ENCODE peak calls at places on chromosomes 16 and 17, in five cellular contexts. T, Y, Z, G and J are unnamed samples.

GRCh38 chr16:15907863-15908478 is 19.6 kb upstream of the CEP20 start:
- DNase-seq in T (no peak), Y (no peak), Z (no peak), G (peak; percentile 55), J (no peak)

GRCh38 chr17:49577978-49578893 is 2.6 kb downstream of the NXPH3 start:
- DNase-seq in T (no peak), Y (no peak), Z (no peak), G (no peak), J (no peak)

GRCh38 chr16:56709686-56710040 is 20.3 kb upstream of the NUP93 start:
- DNase-seq in T (no peak), Y (no peak), Z (no peak), G (no peak), J (no peak)

GRCh38 chr16:22402191-22402590 is 27.8 kb upstream of the CDR2 start:
- DNase-seq in T (no peak), Y (no peak), Z (no peak), G (no peak), J (no peak)

GRCh38 chr16:48433849-48434530 is 48.8 kb upstream of the SIAH1 start:
- DNase-seq in T (no peak), Y (no peak), Z (no peak), G (no peak), J (no peak)

GRCh38 chr16:28534542-28535373 is 4.0 kb downstream of the NUPR1 start:
- DNase-seq in T (peak; percentile 51), Y (peak; percentile 42), Z (peak; percentile 92), G (no peak), J (peak; percentile 33)

GRCh38 chr16:66935319-66936011 is at the start of gene CES2:
- DNase-seq in T (no peak), Y (peak; percentile 65), Z (no peak), G (no peak), J (no peak)

GRCh38 chr17:8253801-8254200 is 4.7 kb downstream of the PFAS start:
- DNase-seq in T (no peak), Y (no peak), Z (no peak), G (no peak), J (no peak)

GRCh38 chr16:57977418-57978069 is 6.6 kb upstream of the CNGB1 start:
- DNase-seq in T (no peak), Y (no peak), Z (no peak), G (no peak), J (no peak)

GRCh38 chr16:6193718-6194117 is 1096.1 kb upstream of the EEF2KMT start:
- DNase-seq in T (no peak), Y (no peak), Z (no peak), G (no peak), J (peak; percentile 32)

GRCh38 chr17:55794681-55795080 is 43.8 kb downstream of the PCTP start:
- DNase-seq in T (no peak), Y (no peak), Z (no peak), G (no peak), J (no peak)